ENCODE peak calls at places on chromosome 1, in nine cellular contexts. Y is fibroblast of the aortic adventitia; G is stimulated activated naive CD4-positive, alpha-beta T cell; R is A549; A is stimulated activated CD8-positive, alpha-beta memory T cell treated with anti-CD3 and anti-CD28 coated beads, Interleukin-7, amount 100 ng/mL, for 1 hour; F is fibroblast of lung; X is SK-MEL-5; M is NAMALWA; C is stimulated activated CD4-positive, alpha-beta T cell treated with anti-CD3 and anti-CD28 coated beads, Interleukin-1b, Interleukin-23, amount 100 ng/mL, for 48 hours. Z is an unnamed sample.
A peak's percentile ranks its signal among the peaks of the same experiment; 100 is the strongest.

GRCh38 chr1:99682291-99682751 is 36.4 kb downstream of the PALMD start:
- DNase-seq in Y (peak; percentile 48), G (no peak), R (peak; percentile 4), A (no peak), F (peak; percentile 64), X (no peak), M (no peak), C (no peak), Z (no peak)

GRCh38 chr1:204520834-204521709 is 4.9 kb downstream of the MDM4 start:
- DNase-seq in Y (peak; percentile 19), G (peak; percentile 87), R (no peak), A (no peak), F (peak; percentile 49), X (peak; percentile 48), M (peak; percentile 98), C (peak; percentile 61), Z (peak; percentile 69)

GRCh38 chr1:47333578-47333921 is at the start of gene CMPK1:
- DNase-seq in Y (peak; percentile 88), G (peak; percentile 72), R (peak; percentile 49), A (peak; percentile 52), F (peak; percentile 84), X (peak; percentile 71), M (peak; percentile 89), C (peak; percentile 79), Z (peak; percentile 79)

GRCh38 chr1:248421384-248421783 is 18.5 kb downstream of the OR2T1 start:
- DNase-seq in Y (no peak), G (peak; percentile 4), R (no peak), A (no peak), F (no peak), X (no peak), M (peak; percentile 9), C (no peak), Z (no peak)

GRCh38 chr1:116408803-116409720 is 36.0 kb downstream of the ATP1A1 start:
- DNase-seq in Y (no peak), G (no peak), R (no peak), A (no peak), F (no peak), X (no peak), M (no peak), C (no peak), Z (no peak)

GRCh38 chr1:177902151-177902765 is 67.6 kb downstream of the SEC16B start:
- DNase-seq in Y (no peak), G (no peak), R (no peak), A (no peak), F (no peak), X (peak; percentile 65), M (no peak), C (no peak), Z (no peak)

GRCh38 chr1:160830321-160831153 is 32.1 kb downstream of the CD244 start:
- DNase-seq in Y (peak; percentile 28), G (peak; percentile 75), R (peak; percentile 47), A (peak; percentile 47), F (no peak), X (peak; percentile 85), M (peak; percentile 93), C (peak; percentile 74), Z (peak; percentile 50)

GRCh38 chr1:108897865-108898720 is 21.3 kb downstream of the GPSM2 start:
- DNase-seq in Y (peak; percentile 86), G (peak; percentile 52), R (peak; percentile 28), A (no peak), F (peak; percentile 87), X (peak; percentile 68), M (peak; percentile 79), C (no peak), Z (no peak)

GRCh38 chr1:170198584-170198983 is 52.8 kb downstream of the NTMT2 start:
- DNase-seq in Y (no peak), G (no peak), R (no peak), A (no peak), F (no peak), X (no peak), M (no peak), C (no peak), Z (no peak)

GRCh38 chr1:204017032-204017431 is 55.9 kb upstream of the SOX13 start:
- DNase-seq in Y (no peak), G (no peak), R (no peak), A (no peak), F (no peak), X (peak; percentile 36), M (no peak), C (no peak), Z (no peak)